ENCODE peak calls at places on chromosome 3, in eight cellular contexts. K is HCT116, T is SK-N-SH, E is K562, W is endothelial cell of umbilical vein, V is HepG2, A is GM12878, Z is H1. F is an unnamed sample.

GRCh38 chr3:36911990-36912804 is 32.7 kb downstream of the TRANK1 start:
- DNase-seq in E (no peak), W (peak; percentile 20), T (no peak), V (peak; percentile 10), Z (no peak), K (no peak), A (peak; percentile 97), F (no peak)

GRCh38 chr3:106728315-106728821 is 648.9 kb upstream of the CCDC54 start:
- DNase-seq in Z (no peak), A (no peak), K (peak; percentile 42), T (peak; percentile 3), V (no peak), W (peak; percentile 96), E (no peak), F (no peak)

GRCh38 chr3:122513386-122514122 is 1.2 kb downstream of the KPNA1 start:
- DNase-seq in K (no peak), W (no peak), V (no peak), E (no peak), Z (no peak), T (no peak), A (no peak), F (no peak)

GRCh38 chr3:159884661-159885402 is 103.8 kb upstream of the IL12A start:
- DNase-seq in A (no peak), V (peak; percentile 9), Z (no peak), K (no peak), T (peak; percentile 52), E (peak; percentile 13), W (peak; percentile 75), F (peak; percentile 30)

GRCh38 chr3:2097641-2098191 is 950 bp upstream of the CNTN4 start:
- DNase-seq in W (no peak), V (no peak), E (no peak), T (peak; percentile 39), A (no peak), Z (no peak), K (no peak), F (peak; percentile 12)

GRCh38 chr3:186320862-186321568 is 41.0 kb downstream of the DGKG start:
- DNase-seq in A (no peak), Z (no peak), T (no peak), V (no peak), K (no peak), W (no peak), E (no peak), F (no peak)

GRCh38 chr3:86563358-86563970 is 427.5 kb downstream of the VGLL3 start:
- DNase-seq in W (peak; percentile 26), V (peak; percentile 34), K (peak; percentile 3), E (peak; percentile 12), Z (no peak), T (peak; percentile 16), A (no peak), F (peak; percentile 72)

GRCh38 chr3:144556392-144556791 is 584.8 kb downstream of the DIPK2A start:
- DNase-seq in T (no peak), Z (no peak), V (no peak), W (no peak), K (no peak), A (peak; percentile 44), E (no peak), F (no peak)

GRCh38 chr3:46566040-46566631 is at the start of gene LRRC2:
- DNase-seq in E (no peak), A (no peak), T (peak; percentile 88), W (peak; percentile 33), Z (no peak), K (no peak), V (no peak), F (no peak)

GRCh38 chr3:193489949-193490348 is 64.7 kb downstream of the ATP13A4 start:
- DNase-seq in Z (no peak), A (no peak), K (no peak), E (no peak), V (no peak), T (no peak), W (no peak), F (no peak)

GRCh38 chr3:160564949-160565441 is 376 bp downstream of the KPNA4 start:
- DNase-seq in T (peak; percentile 81), A (no peak), V (peak; percentile 28), Z (peak; percentile 85), K (peak; percentile 22), E (no peak), W (no peak), F (no peak)

GRCh38 chr3:134333522-134334181 is 40.6 kb downstream of the AMOTL2 start:
- DNase-seq in E (no peak), T (no peak), K (no peak), V (peak; percentile 45), W (no peak), A (no peak), Z (no peak), F (no peak)

GRCh38 chr3:134334901-134335280 is 39.4 kb downstream of the AMOTL2 start:
- DNase-seq in V (no peak), E (no peak), Z (no peak), K (no peak), A (no peak), T (no peak), W (no peak), F (no peak)

GRCh38 chr3:134336587-134336986 is 37.7 kb downstream of the AMOTL2 start:
- DNase-seq in T (no peak), V (no peak), K (no peak), A (no peak), W (no peak), Z (no peak), E (no peak), F (no peak)

GRCh38 chr3:134332344-134332743 is 41.9 kb downstream of the AMOTL2 start:
- DNase-seq in T (no peak), Z (no peak), E (no peak), K (no peak), A (no peak), V (no peak), W (no peak), F (no peak)

GRCh38 chr3:134334231-134334900 is 39.9 kb downstream of the AMOTL2 start:
- DNase-seq in Z (no peak), E (no peak), A (no peak), V (no peak), K (no peak), W (no peak), T (no peak), F (no peak)
- TF ChIP-seq POLR2AphosphoS5 in Z (no peak), E (no peak), A (no peak), V (no peak), K (no peak), W (no peak), T (no peak), F (no peak)

GRCh38 chr3:170905862-170906261 is 2.6 kb downstream of the EIF5A2 start:
- DNase-seq in W (no peak), A (no peak), V (no peak), E (no peak), T (no peak), Z (no peak), K (no peak), F (no peak)

GRCh38 chr3:170909129-170909903 is 879 bp upstream of the EIF5A2 start:
- DNase-seq in W (peak; percentile 4), A (no peak), Z (no peak), K (no peak), T (no peak), V (peak; percentile 69), E (no peak), F (no peak)

GRCh38 chr3:170908235-170909116 is at the start of gene EIF5A2:
- DNase-seq in V (peak; percentile 84), T (peak; percentile 99), K (peak; percentile 91), Z (peak; percentile 94), E (peak; percentile 99), W (peak; percentile 92), A (peak; percentile 33), F (peak; percentile 94)

GRCh38 chr3:170910542-170910941 is 2.1 kb upstream of the EIF5A2 start:
- DNase-seq in W (no peak), A (no peak), K (no peak), E (no peak), Z (no peak), T (no peak), V (no peak), F (no peak)

DNA sequence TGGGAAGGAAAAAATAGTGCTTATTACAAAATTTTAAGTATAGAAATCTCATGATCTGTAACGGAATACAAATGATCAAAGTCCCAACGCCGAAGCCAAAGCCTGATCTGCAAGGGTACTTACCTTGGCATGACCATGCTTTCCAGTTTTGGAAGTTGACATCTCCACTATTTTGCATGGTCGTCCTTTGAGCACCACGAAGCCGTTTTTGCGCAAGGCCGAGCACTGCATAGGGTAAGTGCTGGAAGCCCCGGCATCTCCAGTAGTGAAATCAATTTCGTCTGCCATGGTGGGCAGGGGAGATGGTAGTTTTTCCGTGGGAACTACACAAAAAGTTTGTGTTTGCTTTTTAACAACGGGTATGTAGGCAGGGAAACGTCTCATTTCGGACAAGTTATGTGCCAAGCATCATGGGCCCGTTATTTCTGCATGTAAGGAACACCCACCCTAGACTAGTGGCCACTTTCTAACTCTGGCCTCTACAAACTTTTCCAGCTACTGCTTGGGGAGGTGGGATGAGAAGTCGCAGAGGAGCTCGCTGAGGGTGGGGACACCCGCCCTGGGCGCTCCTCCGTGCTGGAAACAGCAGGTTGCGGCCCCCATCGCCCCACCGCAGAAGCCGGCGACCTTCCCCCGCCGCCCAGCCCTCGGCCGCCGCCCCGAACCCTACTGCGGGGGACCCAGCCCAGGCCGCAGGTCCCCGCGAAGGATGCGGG is 760 bp downstream of the EIF5A2 start:
- DNase-seq in Z (peak; percentile 51), E (no peak), W (peak; percentile 27), A (no peak), T (no peak), K (no peak), V (peak; percentile 9), F (no peak)
- H3K9ac ChIP-seq in Z (peak overlapping the region; percentile 44), E (peak overlapping the region; percentile 66), W (peak overlapping the region; percentile 68), A (peak overlapping the region; percentile 59), T (peak overlapping the region; percentile 77), K (peak overlapping the region; percentile 76), V (peak overlapping the region; percentile 65), F (peak overlapping the region; percentile 78)

GRCh38 chr3:30656624-30657141 is 50.3 kb downstream of the TGFBR2 start:
- DNase-seq in W (no peak), E (no peak), K (no peak), V (no peak), T (no peak), A (no peak), Z (no peak), F (no peak)

GRCh38 chr3:30658328-30659052 is 52.1 kb downstream of the TGFBR2 start:
- DNase-seq in A (peak; percentile 70), Z (no peak), V (peak; percentile 32), K (peak; percentile 13), E (no peak), W (peak; percentile 95), T (no peak), F (no peak)

GRCh38 chr3:30660128-30660525 is 53.7 kb downstream of the TGFBR2 start:
- DNase-seq in V (no peak), T (no peak), Z (no peak), K (no peak), E (no peak), W (no peak), A (no peak), F (no peak)

GRCh38 chr3:30659270-30660127 is 53.1 kb downstream of the TGFBR2 start:
- DNase-seq in W (peak; percentile 94), T (no peak), A (no peak), Z (no peak), E (no peak), V (peak; percentile 78), K (peak; percentile 84), F (no peak)

GRCh38 chr3:30657914-30658313 is 51.5 kb downstream of the TGFBR2 start:
- DNase-seq in T (no peak), W (no peak), Z (no peak), E (no peak), K (no peak), V (no peak), A (no peak), F (no peak)
- H3K4me3 ChIP-seq in T (no peak overlapping the region), W (no peak overlapping the region), Z (no peak overlapping the region), E (no peak overlapping the region), K (peak overlapping the region; percentile 52), V (no peak overlapping the region), A (no peak overlapping the region), F (no peak overlapping the region)

GRCh38 chr3:31522152-31522551 is 10.6 kb upstream of the STT3B start:
- DNase-seq in E (no peak), A (no peak), K (no peak), Z (no peak), W (no peak), T (no peak), V (no peak), F (no peak)
- TF ChIP-seq POLR2AphosphoS5 in E (no peak), A (no peak), K (no peak), Z (no peak), W (no peak), T (no peak), V (no peak), F (no peak)